ENCODE peak calls at places on chromosomes 3 and 15, in five cellular contexts. X, R, Q, N and L are unnamed samples.

GRCh38 chr3:183857863-183858262 is 26.8 kb downstream of the PARL start:
- DNase-seq in X (no peak), Q (no peak), N (no peak), R (no peak), L (peak; percentile 36)

GRCh38 chr3:8872291-8872690 is 91.0 kb downstream of the RAD18 start:
- DNase-seq in N (no peak), X (peak; percentile 72), Q (no peak), R (no peak), L (no peak)

GRCh38 chr3:69011331-69011730 is 2.2 kb downstream of the EOGT start:
- DNase-seq in R (no peak), X (no peak), N (no peak), Q (no peak), L (no peak)

GRCh38 chr15:82531496-82532382 is 8.5 kb downstream of the RPS17 start:
- DNase-seq in Q (no peak), X (no peak), R (no peak), N (no peak), L (no peak)

GRCh38 chr3:46239301-46239938 is 2.8 kb upstream of the CCR3 start:
- DNase-seq in Q (no peak), N (no peak), X (no peak), R (no peak), L (no peak)

GRCh38 chr3:12300137-12300536 is 11.3 kb downstream of the PPARG start:
- DNase-seq in Q (no peak), N (no peak), X (peak; percentile 67), R (no peak), L (peak; percentile 48)

GRCh38 chr15:69469467-69470191 is 17.0 kb downstream of the RPLP1 start:
- DNase-seq in R (no peak), X (no peak), N (no peak), Q (no peak), L (peak; percentile 89)

GRCh38 chr3:58094657-58095056 is 86.4 kb downstream of the FLNB start:
- DNase-seq in Q (no peak), R (no peak), X (no peak), N (no peak), L (no peak)

GRCh38 chr15:80476036-80476435 is 71.9 kb downstream of the ARNT2 start:
- DNase-seq in Q (no peak), R (no peak), N (no peak), X (no peak), L (no peak)

GRCh38 chr15:99480223-99480810 is 85.5 kb upstream of the MEF2A start:
- DNase-seq in R (no peak), N (no peak), Q (no peak), X (no peak), L (no peak)

GRCh38 chr3:13479332-13479581 is 849 bp upstream of the HDAC11 start:
- DNase-seq in X (no peak), R (no peak), Q (peak; percentile 55), N (no peak), L (no peak)

GRCh38 chr3:138914870-138915502 is 32.0 kb downstream of the FOXL2 start:
- DNase-seq in R (no peak), X (no peak), Q (no peak), N (no peak), L (no peak)

GRCh38 chr3:138909904-138910303 is 37.0 kb downstream of the FOXL2 start:
- DNase-seq in X (no peak), N (no peak), R (no peak), Q (no peak), L (no peak)

GRCh38 chr3:138912237-138912636 is 34.7 kb downstream of the FOXL2 start:
- DNase-seq in Q (no peak), X (no peak), R (no peak), N (no peak), L (no peak)

GRCh38 chr3:138908815-138909214 is 38.1 kb downstream of the FOXL2 start:
- DNase-seq in X (no peak), R (no peak), N (no peak), Q (no peak), L (no peak)

GRCh38 chr3:138911621-138912020 is 35.3 kb downstream of the FOXL2 start:
- DNase-seq in R (no peak), X (no peak), Q (no peak), N (no peak), L (no peak)
- H3K4me3 ChIP-seq in R (no peak overlapping the region), X (no peak overlapping the region), Q (no peak overlapping the region), N (no peak overlapping the region), L (no peak overlapping the region)

DNA sequence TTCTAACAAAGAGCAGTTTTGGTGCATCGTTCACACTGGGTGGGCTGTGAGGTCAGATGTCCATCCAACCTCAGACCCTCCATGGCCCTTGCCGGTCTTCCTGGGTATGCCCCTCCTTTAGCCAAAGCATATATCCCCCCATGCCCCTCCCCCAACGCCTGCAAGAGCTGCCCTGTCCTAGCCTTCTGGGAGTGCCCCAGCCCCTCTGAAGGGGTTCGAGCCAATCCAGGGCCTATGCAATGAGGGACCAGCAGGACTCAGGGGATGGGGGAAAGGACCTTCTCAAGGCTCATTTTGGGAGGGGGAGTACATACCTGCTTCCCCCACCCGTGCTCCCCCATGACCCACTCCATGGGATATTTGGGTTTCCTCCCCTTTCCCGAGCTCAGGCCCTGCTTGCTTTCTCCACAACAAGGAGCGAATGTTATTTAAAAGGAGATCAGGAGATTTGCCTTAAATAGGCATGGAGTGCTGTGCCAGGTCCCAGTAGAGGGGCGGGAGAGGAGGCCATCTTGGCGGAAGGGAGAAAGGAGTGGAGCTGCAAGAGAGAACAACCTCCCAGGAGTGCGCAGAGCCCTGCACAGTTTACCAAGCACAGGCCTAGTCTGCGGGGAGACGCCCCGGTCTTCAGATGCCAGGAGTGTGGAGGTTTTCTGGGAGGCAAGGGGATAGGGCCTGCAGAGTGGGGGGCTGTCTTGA is 18.2 kb downstream of the PIF1 start:
- DNase-seq in X (no peak), Q (no peak), N (no peak), R (no peak), L (no peak)
- TF ChIP-seq CTCF in X (no peak), Q (no peak), N (no peak), R (no peak), L (no peak)

DNA sequence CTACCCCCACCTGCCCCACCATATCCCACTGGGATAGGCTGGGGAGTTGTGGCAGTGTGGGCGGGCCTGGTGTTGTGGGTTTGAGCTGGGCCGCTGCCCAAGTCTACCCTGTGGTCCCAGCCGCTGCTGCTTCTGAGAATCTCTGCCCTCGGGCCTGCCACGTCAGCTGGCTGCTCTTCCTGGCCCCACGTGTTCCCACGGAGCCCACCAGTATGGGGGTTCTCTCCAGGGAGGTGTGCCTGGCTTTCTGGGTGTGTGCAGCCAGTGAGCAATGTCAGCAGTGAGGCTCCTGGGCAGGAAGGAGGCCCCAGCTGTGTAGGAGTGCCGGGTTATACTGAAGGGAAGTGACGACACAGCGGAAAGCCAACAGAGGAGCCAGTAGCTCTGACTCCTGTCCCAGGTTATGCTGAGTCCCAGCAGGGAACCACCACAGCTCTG is 10.5 kb downstream of the GNAI2 start:
- DNase-seq in N (peak; percentile 83), R (no peak), Q (no peak), X (no peak), L (no peak)
- H3K4me3 ChIP-seq in N (no peak overlapping the region), R (peak overlapping the region; percentile 55), Q (no peak overlapping the region), X (no peak overlapping the region), L (no peak overlapping the region)

GRCh38 chr3:81868597-81868996 is 107.2 kb upstream of the GBE1 start:
- DNase-seq in R (no peak), N (no peak), X (no peak), Q (no peak), L (no peak)

GRCh38 chr3:81874738-81875137 is 113.3 kb upstream of the GBE1 start:
- DNase-seq in R (no peak), N (no peak), Q (no peak), X (no peak), L (no peak)

GRCh38 chr3:81872566-81872965 is 111.1 kb upstream of the GBE1 start:
- DNase-seq in R (no peak), N (no peak), X (no peak), Q (no peak), L (no peak)

GRCh38 chr3:81869380-81869779 is 107.9 kb upstream of the GBE1 start:
- DNase-seq in N (no peak), X (no peak), R (no peak), Q (no peak), L (peak; percentile 45)

GRCh38 chr3:81871358-81872152 is 110.1 kb upstream of the GBE1 start:
- DNase-seq in Q (no peak), X (no peak), R (no peak), N (no peak), L (no peak)
- TF ChIP-seq CTCF in Q (no peak), X (peak; percentile 34), R (peak; percentile 42), N (no peak), L (peak; percentile 37)

GRCh38 chr15:75201609-75202250 is at the start of gene C15orf39:
- DNase-seq in X (no peak), R (peak; percentile 82), N (no peak), Q (peak; percentile 74), L (no peak)

GRCh38 chr15:75198560-75199346 is 2.9 kb upstream of the C15orf39 start:
- DNase-seq in R (peak; percentile 78), X (no peak), N (no peak), Q (no peak), L (no peak)

GRCh38 chr15:75200765-75201608 is 695 bp upstream of the C15orf39 start:
- DNase-seq in Q (peak; percentile 87), R (no peak), X (no peak), N (no peak), L (no peak)

GRCh38 chr15:75199347-75199976 is 2.2 kb upstream of the C15orf39 start:
- DNase-seq in R (no peak), Q (no peak), N (no peak), X (no peak), L (no peak)

DNA sequence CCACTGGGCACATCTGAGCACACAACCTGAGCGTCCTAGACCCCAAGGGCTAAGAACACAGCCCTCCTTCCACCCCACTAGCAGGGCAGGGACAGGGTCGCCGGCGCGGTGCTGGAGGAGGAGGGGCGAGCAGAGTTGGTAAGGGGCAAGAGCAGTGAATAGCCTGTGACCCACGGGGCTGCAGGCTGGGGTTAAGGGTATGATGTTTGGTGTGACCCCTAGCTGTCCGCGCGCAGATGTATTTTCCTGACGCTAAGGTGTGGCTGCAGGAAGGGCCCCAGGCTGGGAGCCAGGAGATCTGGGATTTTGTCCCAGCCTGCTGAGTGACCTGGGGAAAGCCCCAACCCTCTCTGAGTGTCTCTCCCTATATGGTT is 1.3 kb upstream of the C15orf39 start:
- DNase-seq in N (no peak), X (no peak), R (no peak), Q (no peak), L (no peak)
- H3K4me3 ChIP-seq in N (no peak overlapping the region), X (no peak overlapping the region), R (no peak overlapping the region), Q (no peak overlapping the region), L (no peak overlapping the region)

GRCh38 chr3:122103821-122104514 is 48.8 kb downstream of the CD86 start:
- DNase-seq in Q (no peak), R (no peak), N (no peak), X (no peak), L (no peak)

GRCh38 chr3:122100591-122101491 is 45.7 kb downstream of the CD86 start:
- DNase-seq in R (no peak), X (no peak), Q (no peak), N (no peak), L (no peak)

GRCh38 chr3:122102191-122102935 is 47.2 kb downstream of the CD86 start:
- DNase-seq in Q (no peak), N (no peak), R (no peak), X (no peak), L (no peak)

GRCh38 chr3:122099255-122099654 is 44.1 kb downstream of the CD86 start:
- DNase-seq in X (no peak), R (no peak), Q (no peak), N (no peak), L (no peak)

GRCh38 chr3:122101646-122102045 is 46.5 kb downstream of the CD86 start:
- DNase-seq in R (peak; percentile 15), Q (no peak), X (peak; percentile 49), N (peak; percentile 24), L (peak; percentile 4)
- TF ChIP-seq CTCF in R (peak; percentile 70), Q (peak; percentile 44), X (peak; percentile 84), N (peak; percentile 32), L (peak; percentile 53)

GRCh38 chr15:68057089-68057488 is 3.0 kb downstream of the PIAS1 start:
- DNase-seq in X (no peak), R (no peak), Q (no peak), N (no peak), L (no peak)
- H3K4me3 ChIP-seq in X (no peak overlapping the region), R (no peak overlapping the region), Q (no peak overlapping the region), N (no peak overlapping the region), L (no peak overlapping the region)